ENCODE peak calls at places on chromosomes 3 and 15, in nine cellular contexts. P is adrenal gland, F is fibroblast of lung, S is gastrocnemius medialis, Q is A549, A is colonic mucosa, M is hepatocyte, Z is tibial nerve, J is breast epithelium. K is an unnamed sample.

GRCh38 chr3:186955898-186956696 is 25.8 kb downstream of the ST6GAL1 start:
- DNase-seq in M (no peak), P (no peak), S (no peak), Z (no peak), J (no peak), Q (no peak), A (no peak), F (no peak), K (no peak)

GRCh38 chr3:101070260-101071121 is 77.3 kb upstream of the ABI3BP start:
- DNase-seq in F (no peak), A (peak; percentile 82), P (peak; percentile 60), Q (peak; percentile 72), S (peak; percentile 22), M (peak; percentile 79), Z (no peak), J (peak; percentile 55), K (peak; percentile 77)

GRCh38 chr3:179653106-179653776 is 401 bp downstream of the USP13 start:
- DNase-seq in P (peak; percentile 88), S (peak; percentile 87), F (peak; percentile 83), A (peak; percentile 73), J (peak; percentile 66), Q (peak; percentile 69), Z (peak; percentile 42), M (peak; percentile 85), K (peak; percentile 53)

GRCh38 chr3:61669676-61670299 is 108.4 kb downstream of the PTPRG start:
- DNase-seq in F (no peak), Q (no peak), A (no peak), Z (no peak), M (no peak), S (peak; percentile 56), P (no peak), J (no peak), K (peak; percentile 47)

GRCh38 chr15:81888748-81889479 is 156.9 kb downstream of the MEX3B start:
- DNase-seq in M (peak; percentile 26), F (peak; percentile 81), Q (no peak), P (no peak), J (no peak), S (no peak), Z (no peak), A (no peak), K (no peak)

GRCh38 chr3:158520433-158520832 is 50.6 kb upstream of the MLF1 start:
- DNase-seq in M (no peak), P (no peak), F (no peak), Q (no peak), A (no peak), Z (no peak), J (no peak), S (no peak), K (no peak)

GRCh38 chr15:23069496-23070166 is 30.3 kb upstream of the TUBGCP5 start:
- DNase-seq in M (no peak), P (no peak), F (no peak), S (no peak), Z (no peak), A (no peak), Q (peak; percentile 48), J (no peak), K (no peak)

GRCh38 chr3:33678073-33678472 is 40.0 kb downstream of the CLASP2 start:
- DNase-seq in S (no peak), M (no peak), Q (no peak), P (no peak), J (no peak), Z (no peak), A (no peak), F (no peak), K (no peak)

GRCh38 chr3:168165390-168166269 is 69.9 kb upstream of the GOLIM4 start:
- DNase-seq in Q (peak; percentile 66), Z (peak; percentile 31), S (peak; percentile 38), J (no peak), P (peak; percentile 79), M (peak; percentile 85), F (peak; percentile 85), A (peak; percentile 81), K (peak; percentile 82)

GRCh38 chr3:149466192-149466591 is 8.3 kb upstream of the TM4SF4 start:
- DNase-seq in P (peak; percentile 6), F (peak; percentile 78), Z (no peak), A (no peak), S (no peak), J (no peak), M (no peak), Q (peak; percentile 36), K (no peak)

GRCh38 chr3:136162322-136162721 is 33.8 kb downstream of the MSL2 start:
- DNase-seq in J (no peak), Z (no peak), Q (no peak), F (no peak), A (no peak), S (peak; percentile 90), M (no peak), P (no peak), K (no peak)

GRCh38 chr3:136161516-136161915 is 34.6 kb downstream of the MSL2 start:
- DNase-seq in Q (no peak), S (no peak), Z (no peak), J (no peak), P (no peak), F (no peak), A (no peak), M (no peak), K (no peak)
- H3K9me3 ChIP-seq in Q (no peaks in the 10 kb centered on the region), S (no peaks in the 10 kb centered on the region), Z (no peaks in the 10 kb centered on the region), J (no peaks in the 10 kb centered on the region), P (no peaks in the 10 kb centered on the region), F (no peaks in the 10 kb centered on the region), A (no peaks in the 10 kb centered on the region), M (no peaks in the 10 kb centered on the region), K (no peaks in the 10 kb centered on the region)

GRCh38 chr3:1007890-1008289 is 84.9 kb upstream of the CNTN6 start:
- DNase-seq in S (no peak), P (no peak), J (no peak), M (peak; percentile 5), F (peak; percentile 45), Z (no peak), Q (no peak), A (no peak), K (no peak)

DNA sequence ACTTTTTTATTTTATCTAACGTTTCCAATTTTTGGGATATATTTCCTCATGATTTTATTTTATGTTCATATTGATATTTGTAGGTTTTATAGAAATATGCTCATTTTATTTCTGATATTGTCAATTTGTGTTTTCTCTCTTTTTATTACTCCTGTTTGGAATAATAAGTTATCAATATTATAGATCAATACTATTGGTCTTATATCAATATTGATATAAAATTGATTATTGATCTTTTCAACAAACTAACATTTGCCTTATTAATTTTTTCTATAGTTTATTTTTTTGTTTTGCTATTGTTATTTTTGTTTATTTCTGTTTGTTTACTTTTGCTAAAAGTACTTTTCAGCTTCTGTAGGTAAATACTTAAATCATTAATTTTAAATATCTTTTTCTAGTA is 90.8 kb upstream of the CNTN6 start:
- DNase-seq in F (no peak), J (no peak), Z (no peak), Q (no peak), M (no peak), S (no peak), A (no peak), P (no peak), K (no peak)
- H3K9me3 ChIP-seq in F (no peaks in the 10 kb centered on the region), J (no peaks in the 10 kb centered on the region), Z (no peaks in the 10 kb centered on the region), Q (no peaks in the 10 kb centered on the region), M (no peaks in the 10 kb centered on the region), S (no peaks in the 10 kb centered on the region), A (no peaks in the 10 kb centered on the region), P (no peaks in the 10 kb centered on the region), K (peaks cover 1% of the 10 kb centered on the region)

GRCh38 chr3:18007980-18008379 is 265.5 kb upstream of the TBC1D5 start:
- DNase-seq in Z (no peak), Q (no peak), F (no peak), J (no peak), A (no peak), P (no peak), S (no peak), M (no peak), K (no peak)

GRCh38 chr3:18012464-18012863 is 270.0 kb upstream of the TBC1D5 start:
- DNase-seq in Z (no peak), A (no peak), J (no peak), S (no peak), M (no peak), P (no peak), Q (no peak), F (no peak), K (no peak)

GRCh38 chr3:18011387-18011786 is 269.0 kb upstream of the TBC1D5 start:
- DNase-seq in Q (no peak), F (no peak), S (no peak), A (no peak), M (no peak), P (no peak), Z (no peak), J (no peak), K (no peak)

GRCh38 chr3:18010001-18010400 is 267.6 kb upstream of the TBC1D5 start:
- DNase-seq in M (no peak), Z (no peak), P (no peak), F (no peak), Q (no peak), S (no peak), J (no peak), A (no peak), K (no peak)

DNA sequence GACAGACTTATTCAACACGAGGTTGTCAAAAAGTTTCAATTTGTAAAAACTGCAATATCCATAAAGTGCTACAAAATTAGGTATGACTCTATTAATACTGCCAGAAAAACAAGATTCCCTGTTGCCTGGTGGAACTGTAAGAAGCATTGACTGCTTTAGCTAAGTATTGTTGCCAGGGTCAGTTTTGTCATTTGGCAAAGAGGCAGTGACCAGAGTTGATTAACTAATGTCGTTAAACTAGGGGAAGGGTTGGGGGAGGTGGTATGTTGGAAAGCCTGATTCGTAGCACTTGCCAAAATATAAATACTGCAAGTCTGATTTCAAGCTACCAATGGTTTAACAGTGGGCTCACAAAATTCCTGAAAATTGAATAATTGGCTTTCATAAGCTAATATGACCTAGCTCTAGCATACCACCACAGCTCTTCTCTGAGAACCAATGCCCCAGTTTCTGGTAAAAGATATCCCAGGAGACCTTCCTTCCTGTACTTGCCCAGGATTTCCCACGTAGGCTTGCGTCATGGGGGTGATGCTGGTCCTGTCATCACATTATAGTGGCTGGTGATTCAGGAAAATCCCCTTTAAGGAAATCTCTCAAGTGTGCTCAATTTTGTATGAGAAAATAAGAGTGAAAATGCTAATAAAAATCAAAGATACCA is 266.4 kb upstream of the TBC1D5 start:
- DNase-seq in A (no peak), M (no peak), J (no peak), F (no peak), Q (no peak), Z (no peak), P (no peak), S (no peak), K (no peak)
- H3K9me3 ChIP-seq in A (no peaks in the 10 kb centered on the region), M (no peaks in the 10 kb centered on the region), J (no peaks in the 10 kb centered on the region), F (no peaks in the 10 kb centered on the region), Q (no peaks in the 10 kb centered on the region), Z (no peaks in the 10 kb centered on the region), P (no peaks in the 10 kb centered on the region), S (no peaks in the 10 kb centered on the region), K (no peaks in the 10 kb centered on the region)

DNA sequence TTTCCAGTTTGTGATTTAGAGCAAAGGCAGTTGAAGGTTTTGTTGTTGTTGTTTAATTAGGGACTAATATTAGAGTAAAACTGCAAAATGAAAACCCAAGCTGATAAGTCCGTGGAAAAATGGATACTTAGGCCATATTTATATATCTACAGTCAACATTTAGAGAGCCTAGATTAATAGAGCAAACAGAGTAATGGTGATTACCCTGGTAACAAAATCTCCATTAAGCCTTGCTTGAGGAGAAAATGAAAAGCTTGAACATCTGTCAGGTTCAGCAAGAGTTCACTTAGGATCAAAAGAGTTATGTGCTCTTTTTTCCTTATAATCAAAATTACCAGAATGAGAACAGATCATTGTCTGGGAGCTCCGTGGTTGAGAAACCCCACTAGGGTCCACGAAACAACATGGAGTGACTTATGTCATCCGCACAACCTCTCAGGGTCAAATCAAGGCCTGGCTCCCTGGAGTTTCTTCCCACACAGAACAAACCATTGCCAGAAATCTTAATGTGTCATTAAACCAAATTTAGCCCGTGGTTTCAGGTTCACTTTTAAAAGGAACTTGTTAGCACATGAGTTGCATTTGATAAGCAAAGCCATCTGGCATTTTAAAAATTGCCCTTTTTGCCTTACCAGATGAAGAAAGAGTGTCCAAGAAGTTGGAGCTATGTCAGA is 381.2 kb downstream of the GABRB3 start:
- DNase-seq in P (no peak), M (no peak), Z (no peak), A (no peak), J (no peak), F (no peak), S (no peak), Q (no peak), K (no peak)
- H3K9me3 ChIP-seq in P (no peaks in the 10 kb centered on the region), M (no peaks in the 10 kb centered on the region), Z (no peaks in the 10 kb centered on the region), A (no peaks in the 10 kb centered on the region), J (no peaks in the 10 kb centered on the region), F (no peaks in the 10 kb centered on the region), S (no peaks in the 10 kb centered on the region), Q (no peaks in the 10 kb centered on the region), K (no peaks in the 10 kb centered on the region)